ENCODE peak calls at places on chromosomes 13 and 19, in nine cellular contexts. I, G, C, X, J, B, D, N and V are unnamed samples.

GRCh38 chr19:42276821-42277220 is 7.8 kb downstream of the CIC start:
- DNase-seq in I (no peak), G (no peak), C (no peak), X (peak), J (no peak), B (no peak), D (no peak), N (no peak), V (no peak)

GRCh38 chr19:45168767-45169351 is 8.1 kb upstream of the NKPD1 start:
- DNase-seq in I (no peak), G (no peak), C (no peak), X (no peak), J (no peak), B (no peak), D (no peak), N (no peak), V (no peak)

GRCh38 chr13:79936368-79937136 is 404.4 kb downstream of the SPRY2 start:
- DNase-seq in I (no peak), G (peak), C (peak), X (no peak), J (no peak), B (peak), D (peak), N (peak), V (no peak)

GRCh38 chr19:20928371-20928770 is 5.3 kb downstream of the ZNF85 start:
- DNase-seq in I (no peak), G (no peak), C (peak), X (no peak), J (no peak), B (no peak), D (no peak), N (peak), V (no peak)

GRCh38 chr13:30526612-30527217 is 61.0 kb upstream of the HMGB1 start:
- DNase-seq in I (no peak), G (peak), C (peak), X (no peak), J (peak), B (no peak), D (peak), N (peak), V (no peak)

GRCh38 chr19:1432507-1432887 is 5.7 kb upstream of the RPS15 start:
- DNase-seq in I (no peak), G (no peak), C (no peak), X (no peak), J (no peak), B (no peak), D (peak), N (no peak), V (no peak)

GRCh38 chr13:20702945-20703784 is at the start of gene IL17D:
- DNase-seq in I (peak), G (no peak), C (no peak), X (peak), J (peak), B (no peak), D (peak), N (no peak), V (peak)

GRCh38 chr13:98606296-98606695 is 29.4 kb upstream of the STK24 start:
- DNase-seq in I (no peak), G (no peak), C (no peak), X (no peak), J (no peak), B (no peak), D (no peak), N (no peak), V (no peak)

GRCh38 chr13:100753391-100753790 is 78.8 kb upstream of the TMTC4 start:
- DNase-seq in I (no peak), G (no peak), C (no peak), X (no peak), J (no peak), B (no peak), D (no peak), N (no peak), V (no peak)

GRCh38 chr19:538641-539428 is 5.0 kb upstream of the GZMM start:
- DNase-seq in I (no peak), G (no peak), C (no peak), X (no peak), J (no peak), B (no peak), D (peak), N (no peak), V (no peak)

GRCh38 chr13:46569471-46569870 is 16.5 kb downstream of the LRCH1 start:
- DNase-seq in I (no peak), G (no peak), C (no peak), X (no peak), J (no peak), B (no peak), D (no peak), N (no peak), V (no peak)

GRCh38 chr13:112776354-112776753 is 86.5 kb downstream of the ATP11A start:
- DNase-seq in I (no peak), G (no peak), C (no peak), X (no peak), J (no peak), B (no peak), D (no peak), N (no peak), V (no peak)

GRCh38 chr19:21704320-21704719 is 63.1 kb downstream of the ZNF100 start:
- DNase-seq in I (no peak), G (no peak), C (no peak), X (no peak), J (no peak), B (no peak), D (no peak), N (no peak), V (no peak)

GRCh38 chr19:15810335-15810734 is 5.1 kb downstream of the OR10H1 start:
- DNase-seq in I (peak), G (no peak), C (no peak), X (no peak), J (no peak), B (no peak), D (no peak), N (no peak), V (no peak)

GRCh38 chr19:40266912-40267600 is 18.1 kb downstream of the AKT2 start:
- DNase-seq in I (no peak), G (no peak), C (no peak), X (no peak), J (no peak), B (no peak), D (peak), N (no peak), V (no peak)

GRCh38 chr13:48731957-48732569 is 78.3 kb downstream of the CYSLTR2 start:
- DNase-seq in I (peak), G (peak), C (peak), X (peak), J (peak), B (no peak), D (peak), N (no peak), V (peak)

GRCh38 chr19:18436651-18437478 is 1.1 kb downstream of the ISYNA1 start:
- DNase-seq in I (peak), G (peak), C (peak), X (peak), J (peak), B (peak), D (peak), N (peak), V (peak)

GRCh38 chr13:98172570-98173405 is 4.3 kb downstream of the RNF113B start:
- DNase-seq in I (no peak), G (no peak), C (peak), X (no peak), J (no peak), B (no peak), D (no peak), N (peak), V (no peak)

GRCh38 chr13:35501721-35502235 is 25.3 kb upstream of the MAB21L1 start:
- DNase-seq in I (no peak), G (no peak), C (no peak), X (no peak), J (no peak), B (no peak), D (no peak), N (no peak), V (no peak)

GRCh38 chr19:11445141-11445540 is 9.7 kb downstream of the PRKCSH start:
- DNase-seq in I (no peak), G (no peak), C (no peak), X (no peak), J (no peak), B (no peak), D (no peak), N (no peak), V (no peak)

GRCh38 chr13:113661506-113661905 is 3.5 kb upstream of the ATP4B start:
- DNase-seq in I (no peak), G (no peak), C (no peak), X (no peak), J (no peak), B (no peak), D (no peak), N (no peak), V (no peak)

GRCh38 chr19:44003461-44004134 is 841 bp downstream of the ZNF230 start:
- DNase-seq in I (peak), G (no peak), C (peak), X (peak), J (no peak), B (no peak), D (peak), N (peak), V (peak)

GRCh38 chr13:81395368-81395767 is 1054.4 kb upstream of the SPRY2 start:
- DNase-seq in I (peak), G (no peak), C (no peak), X (no peak), J (peak), B (no peak), D (no peak), N (no peak), V (no peak)

GRCh38 chr19:44623080-44623479 is 9.7 kb downstream of the IGSF23 start:
- DNase-seq in I (no peak), G (peak), C (peak), X (no peak), J (no peak), B (peak), D (no peak), N (peak), V (no peak)

GRCh38 chr13:102400619-102401125 is 1.2 kb downstream of the FGF14 start:
- DNase-seq in I (no peak), G (peak), C (no peak), X (peak), J (peak), B (peak), D (peak), N (peak), V (no peak)

DNA sequence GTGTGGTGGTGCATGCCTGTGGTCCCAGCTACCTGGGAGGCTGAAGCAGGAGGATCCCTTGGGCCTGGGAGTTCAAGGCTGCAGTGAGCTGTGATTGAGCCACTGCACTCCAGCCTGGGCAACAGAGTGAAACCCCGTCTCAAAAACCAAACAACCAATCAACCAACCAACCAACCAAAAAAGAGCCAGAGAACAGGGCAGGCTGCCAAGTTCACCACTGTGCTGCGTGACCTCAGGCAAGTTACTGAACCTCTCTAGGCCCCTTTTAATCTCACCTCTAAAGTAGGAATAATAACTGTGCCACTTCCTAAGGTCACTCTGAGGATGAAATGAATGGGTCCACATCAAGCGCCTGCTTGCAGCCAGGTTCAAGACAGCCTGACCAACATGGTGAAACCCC is 16.9 kb downstream of the TJP3 start:
- DNase-seq in I (no peak), G (no peak), C (no peak), X (no peak), J (no peak), B (no peak), D (no peak), N (no peak), V (no peak)
- TF ChIP-seq CTCF in I (no peak), G (no peak), C (no peak), X (no peak), J (no peak), B (no peak), D (no peak), N (no peak), V (no peak)

GRCh38 chr19:51131780-51132680 is 7.3 kb downstream of the SIGLEC9 start:
- DNase-seq in I (peak), G (peak), C (peak), X (peak), J (no peak), B (no peak), D (no peak), N (no peak), V (peak)
- TF ChIP-seq CTCF in I (no peak), G (no peak), C (peak), X (no peak), J (no peak), B (no peak), D (no peak), N (no peak), V (no peak)

GRCh38 chr19:13905634-13906524 is at the start of the genes BRME1 and CC2D1A:
- DNase-seq in I (peak), G (peak), C (peak), X (peak), J (peak), B (peak), D (peak), N (peak), V (peak)
- TF ChIP-seq CTCF in I (no peak), G (no peak), C (no peak), X (no peak), J (no peak), B (no peak), D (peak), N (no peak), V (no peak)

GRCh38 chr19:14473915-14474578 is 1.1 kb downstream of the PTGER1 start:
- DNase-seq in I (no peak), G (no peak), C (no peak), X (no peak), J (no peak), B (no peak), D (peak), N (peak), V (peak)

GRCh38 chr19:14470031-14470876 is 4.9 kb downstream of the PTGER1 start:
- DNase-seq in I (no peak), G (no peak), C (no peak), X (no peak), J (no peak), B (no peak), D (no peak), N (no peak), V (no peak)

GRCh38 chr19:14471436-14472187 is 3.5 kb downstream of the PTGER1 start:
- DNase-seq in I (no peak), G (no peak), C (no peak), X (no peak), J (no peak), B (no peak), D (peak), N (no peak), V (no peak)

GRCh38 chr19:14473073-14473790 is 1.9 kb downstream of the PTGER1 start:
- DNase-seq in I (no peak), G (no peak), C (no peak), X (no peak), J (peak), B (no peak), D (peak), N (no peak), V (peak)

DNA sequence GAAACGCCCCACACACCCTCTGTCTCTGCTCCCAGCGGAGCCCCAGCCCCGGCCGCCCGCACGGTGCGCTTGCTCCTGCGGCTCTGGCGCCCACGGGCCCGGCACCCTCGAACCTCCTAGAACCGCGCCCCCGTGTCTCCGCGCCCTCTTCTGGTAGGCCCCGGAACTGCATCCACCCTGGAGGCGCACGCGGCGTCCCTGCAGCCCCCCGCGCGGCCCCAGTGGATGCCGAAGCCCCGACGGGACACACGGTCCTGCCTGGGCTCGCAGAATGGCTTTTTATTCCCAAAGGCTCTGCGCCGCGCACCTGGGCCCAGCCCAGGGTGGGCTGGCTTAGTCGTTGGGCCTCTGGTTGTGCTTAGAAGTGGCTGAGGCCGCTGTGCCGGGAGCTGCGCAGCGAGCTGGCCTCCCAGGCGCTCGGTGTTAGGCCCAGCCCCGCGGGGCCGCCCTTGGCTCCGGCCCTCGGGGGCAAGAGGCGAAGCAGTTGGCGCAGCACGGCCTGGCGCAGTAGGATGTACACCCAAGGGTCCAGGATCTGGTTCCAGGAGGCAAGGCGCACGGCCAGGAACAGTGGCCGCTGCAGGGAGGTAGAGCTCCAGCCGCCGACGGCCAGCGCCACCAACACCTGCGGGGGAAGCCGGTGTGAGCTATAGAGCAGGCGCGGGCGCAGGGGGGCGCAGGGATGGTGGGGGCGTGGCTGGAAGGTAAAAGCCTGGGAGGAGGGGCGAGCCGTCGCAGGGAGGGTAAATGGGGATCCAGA is 2.8 kb downstream of the PTGER1 start:
- DNase-seq in I (peak), G (peak), C (peak), X (peak), J (peak), B (peak), D (peak), N (no peak), V (peak)
- TF ChIP-seq CTCF in I (peak), G (peak), C (peak), X (peak), J (peak), B (peak), D (peak), N (peak), V (peak)

DNA sequence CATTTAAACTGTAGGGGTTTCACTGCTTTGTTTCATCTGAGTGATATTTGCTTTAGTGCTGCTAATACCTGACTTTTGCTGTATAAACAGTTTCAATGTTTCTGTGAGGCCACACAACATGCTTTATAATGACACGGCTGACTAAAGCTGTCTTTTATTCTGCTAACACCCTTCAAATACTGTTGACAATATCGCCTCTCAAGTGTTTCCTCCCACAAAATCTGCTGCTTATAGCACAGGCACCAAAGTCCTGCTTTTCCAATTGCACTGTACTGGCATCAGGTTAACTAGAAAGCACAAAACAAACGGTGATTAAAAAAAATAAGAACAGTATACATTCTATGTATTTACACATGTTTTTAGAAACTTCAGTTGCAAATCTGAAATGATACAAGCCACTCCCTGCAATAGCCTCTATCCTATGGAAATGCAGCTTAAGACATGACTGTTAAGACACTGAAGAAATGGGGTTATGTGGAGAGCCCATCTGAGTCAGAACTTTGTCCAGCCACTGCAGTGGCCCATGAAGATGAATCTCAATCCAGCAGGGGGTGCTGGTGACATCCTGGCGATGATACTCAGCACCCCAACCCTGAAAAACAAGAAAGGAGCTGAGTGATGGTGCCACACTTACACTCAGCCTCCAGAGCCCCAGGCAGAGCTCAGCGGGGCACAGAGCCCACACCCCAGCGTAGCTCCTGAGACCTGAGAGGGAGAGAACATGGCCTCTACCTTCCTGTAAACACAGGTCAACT is 29.4 kb downstream of the RFXAP start:
- DNase-seq in I (peak), G (no peak), C (peak), X (peak), J (peak), B (no peak), D (no peak), N (no peak), V (no peak)
- TF ChIP-seq CTCF in I (no peak), G (peak), C (peak), X (no peak), J (no peak), B (peak), D (no peak), N (no peak), V (peak)

GRCh38 chr19:35702223-35703012 is 1.9 kb upstream of the ZBTB32 start:
- DNase-seq in I (peak), G (peak), C (peak), X (peak), J (peak), B (peak), D (peak), N (peak), V (peak)
- TF ChIP-seq CTCF in I (no peak), G (no peak), C (no peak), X (no peak), J (no peak), B (no peak), D (no peak), N (no peak), V (no peak)